ENCODE peak calls at places on chromosomes 1 and 21, in eight cellular contexts. E is RWPE1, K is right cardiac atrium, F is thoracic aorta, N is caudate nucleus, H is left ventricle myocardium inferior, S is fibroblast of lung, L is Peyer's patch. T is an unnamed sample.

GRCh38 chr1:243850013-243850367 is at the start of gene AKT3:
- DNase-seq in E (no peak), K (no peak), F (peak; percentile 40), N (no peak), H (no peak), S (no peak), L (no peak), T (no peak)

GRCh38 chr1:24535778-24536177 is 20.1 kb upstream of the NCMAP start:
- DNase-seq in E (no peak), K (no peak), F (no peak), N (no peak), H (no peak), S (no peak), L (no peak), T (no peak)

GRCh38 chr1:155261401-155261887 is 716 bp downstream of the SCAMP3 start:
- DNase-seq in E (no peak), K (no peak), F (no peak), N (no peak), H (no peak), S (no peak), L (no peak), T (no peak)

GRCh38 chr21:44086636-44087425 is 20.4 kb upstream of the PWP2 start:
- DNase-seq in E (no peak), K (no peak), F (no peak), N (no peak), H (no peak), S (no peak), L (peak; percentile 44), T (no peak)

GRCh38 chr1:169340882-169341281 is 26.7 kb downstream of the NME7 start:
- DNase-seq in E (no peak), K (no peak), F (no peak), N (no peak), H (no peak), S (no peak), L (no peak), T (no peak)

GRCh38 chr1:187408217-187409004 is 579.7 kb downstream of the PLA2G4A start:
- DNase-seq in E (no peak), K (no peak), F (no peak), N (no peak), H (no peak), S (no peak), L (no peak), T (no peak)

GRCh38 chr21:41926068-41926806 is 27.6 kb downstream of the C2CD2 start:
- DNase-seq in E (peak; percentile 65), K (no peak), F (no peak), N (no peak), H (no peak), S (peak; percentile 78), L (no peak), T (peak; percentile 22)

GRCh38 chr21:41045534-41046268 is 122.3 kb upstream of the BACE2 start:
- DNase-seq in E (no peak), K (no peak), F (no peak), N (no peak), H (no peak), S (no peak), L (no peak), T (no peak)

GRCh38 chr1:13808729-13809131 is 108.7 kb downstream of the PRDM2 start:
- DNase-seq in E (peak; percentile 31), K (peak; percentile 73), F (no peak), N (no peak), H (peak; percentile 64), S (peak; percentile 41), L (no peak), T (no peak)

GRCh38 chr1:117747605-117748004 is 141.8 kb downstream of the TENT5C start:
- DNase-seq in E (no peak), K (no peak), F (no peak), N (no peak), H (no peak), S (no peak), L (no peak), T (no peak)

GRCh38 chr1:116760487-116760886 is 6.3 kb downstream of the CD2 start:
- DNase-seq in E (no peak), K (no peak), F (no peak), N (no peak), H (no peak), S (no peak), L (no peak), T (no peak)

GRCh38 chr21:45128613-45129226 is 54.3 kb downstream of the ADARB1 start:
- DNase-seq in E (peak; percentile 57), K (peak; percentile 73), F (no peak), N (no peak), H (peak; percentile 76), S (peak; percentile 78), L (peak; percentile 91), T (peak; percentile 68)
- H3K27ac ChIP-seq in E (peak overlapping the region; percentile 96), K (no peak overlapping the region), F (peak overlapping the region; percentile 81), N (no peak overlapping the region), H (peak overlapping the region; percentile 81), S (no peak overlapping the region), L (no peak overlapping the region), T (no peak overlapping the region)

DNA sequence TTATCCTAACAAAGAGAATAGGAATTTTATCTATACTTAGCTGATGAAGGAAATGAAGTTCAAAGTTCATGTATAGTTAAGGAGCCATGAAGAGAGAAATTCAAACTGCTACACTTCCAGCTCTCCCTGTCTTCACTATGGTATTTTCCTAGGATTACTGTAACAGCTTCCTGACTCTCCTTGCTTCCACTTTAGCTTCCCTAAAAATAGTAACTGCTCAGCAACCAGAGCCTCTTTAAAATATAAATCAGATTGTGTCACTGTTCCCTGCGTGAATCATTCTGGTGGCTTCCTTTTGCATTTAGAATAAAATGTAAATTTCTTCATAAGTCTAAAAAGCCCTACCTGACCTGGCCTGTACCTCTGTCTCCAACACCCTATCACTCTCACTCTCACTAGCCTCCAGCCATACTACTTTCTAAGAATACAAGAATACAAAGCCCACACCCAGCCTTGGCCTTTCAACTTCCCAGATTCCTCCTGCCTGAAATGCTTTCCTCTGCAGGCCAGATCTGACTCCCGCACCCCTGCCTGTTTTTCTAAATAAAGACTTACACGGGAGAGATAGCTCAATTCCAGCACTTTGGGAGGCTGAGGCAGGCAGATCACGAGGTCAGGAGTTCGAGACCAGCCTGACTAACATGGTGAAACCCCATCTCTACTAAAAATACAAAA is 30.5 kb downstream of the OR10J1 start:
- DNase-seq in E (no peak), K (no peak), F (no peak), N (no peak), H (no peak), S (no peak), L (no peak), T (no peak)
- H3K27ac ChIP-seq in E (no peak overlapping the region), K (peak overlapping the region; percentile 58), F (no peak overlapping the region), N (no peak overlapping the region), H (no peak overlapping the region), S (no peak overlapping the region), L (no peak overlapping the region), T (no peak overlapping the region)

DNA sequence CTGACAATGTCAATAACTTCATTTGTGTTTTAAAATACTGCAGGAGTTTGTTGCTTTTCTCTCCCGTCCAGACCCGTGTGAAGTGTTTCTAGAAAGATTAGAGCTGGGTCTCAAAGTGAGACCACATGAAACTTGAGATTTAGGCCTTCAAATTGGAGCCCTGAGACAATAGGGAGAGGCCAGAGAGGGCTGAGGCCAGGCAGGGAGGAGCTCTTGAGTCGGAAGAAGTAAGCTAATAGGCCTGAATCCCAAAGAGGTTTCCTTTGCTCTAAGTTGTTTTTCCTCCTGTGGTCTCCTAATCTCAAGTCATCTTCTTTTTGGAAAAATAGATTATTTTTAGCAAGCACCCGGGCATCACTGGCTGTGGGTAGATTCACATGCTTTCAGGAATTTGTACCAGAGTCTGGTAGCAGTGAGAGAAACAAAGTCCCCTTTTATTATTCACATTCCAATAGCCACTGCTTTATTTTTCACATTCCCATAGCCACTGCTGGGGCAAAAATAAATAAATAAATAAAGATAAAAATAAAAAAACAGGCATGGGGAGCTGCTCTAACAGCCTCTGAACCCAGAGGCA is 25.6 kb downstream of the CD244 start:
- DNase-seq in E (no peak), K (no peak), F (no peak), N (no peak), H (no peak), S (no peak), L (no peak), T (no peak)
- H3K27ac ChIP-seq in E (no peak overlapping the region), K (no peak overlapping the region), F (no peak overlapping the region), N (no peak overlapping the region), H (peak overlapping the region; percentile 9), S (no peak overlapping the region), L (peak overlapping the region; percentile 81), T (peak overlapping the region; percentile 76)

DNA sequence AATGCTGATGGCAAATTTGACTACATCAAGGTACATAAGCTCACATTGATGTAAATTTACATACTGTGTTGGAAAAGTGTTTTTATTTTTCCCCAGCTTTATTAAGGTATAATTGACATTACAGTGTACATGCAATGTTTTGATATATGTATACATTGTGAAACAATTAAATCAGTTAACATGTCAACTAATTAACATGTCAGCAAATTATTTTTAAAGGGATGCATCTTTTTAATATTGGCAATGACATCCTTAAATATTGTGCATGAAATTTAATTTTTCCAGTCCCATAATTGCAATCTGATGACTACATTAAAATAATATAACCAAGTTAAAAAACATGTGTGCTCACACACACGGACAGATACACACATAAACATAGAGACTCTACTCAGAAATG is 9.4 kb downstream of the EFCAB7 start:
- DNase-seq in E (no peak), K (no peak), F (no peak), N (no peak), H (no peak), S (no peak), L (no peak), T (no peak)
- H3K27ac ChIP-seq in E (no peak overlapping the region), K (no peak overlapping the region), F (no peak overlapping the region), N (no peak overlapping the region), H (no peak overlapping the region), S (no peak overlapping the region), L (no peak overlapping the region), T (no peak overlapping the region)

DNA sequence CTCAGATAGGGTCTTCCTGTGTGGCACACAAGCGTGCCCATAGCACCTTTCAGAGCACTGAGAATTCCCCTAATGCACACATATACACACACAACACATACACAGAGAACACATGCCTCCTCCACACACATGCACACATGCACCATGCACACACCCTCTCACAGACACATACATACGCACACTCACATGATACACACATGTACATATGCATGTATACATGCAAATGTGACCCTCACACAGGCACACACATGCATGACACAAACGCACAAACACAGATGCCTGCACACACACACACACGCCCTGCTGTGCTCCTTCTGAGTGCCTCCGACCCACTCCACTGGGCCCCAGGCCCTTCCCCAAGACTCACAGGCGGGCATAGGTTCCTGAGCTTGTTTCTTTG is 251.0 kb downstream of the PTPRU start:
- DNase-seq in E (no peak), K (no peak), F (no peak), N (no peak), H (no peak), S (no peak), L (no peak), T (no peak)
- H3K27ac ChIP-seq in E (no peak overlapping the region), K (no peak overlapping the region), F (no peak overlapping the region), N (no peak overlapping the region), H (no peak overlapping the region), S (no peak overlapping the region), L (no peak overlapping the region), T (no peak overlapping the region)

T was measured in CD4-positive, alpha-beta T cell.